ENCODE peak calls at places on chromosomes 5 and 9, in five cellular contexts. H is prostate gland, T is adrenal gland, X is GM12878, U is ovary. G is an unnamed sample.

GRCh38 chr5:150117945-150118560 is 31.7 kb upstream of the CSF1R start:
- DNase-seq in U (no peak), H (no peak), T (peak), X (no peak), G (no peak)

GRCh38 chr9:136701665-136702048 is 10.7 kb upstream of the DIPK1B start:
- DNase-seq in T (no peak), X (no peak), H (no peak), U (no peak), G (no peak)

GRCh38 chr9:32502459-32502858 is 23.5 kb downstream of the RIGI start:
- DNase-seq in H (no peak), T (no peak), X (no peak), U (no peak), G (no peak)

GRCh38 chr5:89280103-89281037 is 397.4 kb upstream of the MEF2C start:
- DNase-seq in U (no peak), H (no peak), X (no peak), T (no peak), G (no peak)

GRCh38 chr5:24368121-24368520 is 276.7 kb downstream of the CDH10 start:
- DNase-seq in U (no peak), T (no peak), H (no peak), X (no peak), G (no peak)

GRCh38 chr5:74643160-74643562 is 2.6 kb upstream of the ENC1 start:
- DNase-seq in X (no peak), T (peak), U (no peak), H (no peak), G (no peak)

GRCh38 chr5:67807116-67807888 is 408.3 kb upstream of the PIK3R1 start:
- DNase-seq in X (peak), H (no peak), T (no peak), U (no peak), G (no peak)

GRCh38 chr9:92746567-92747458 is 17.8 kb downstream of the BICD2 start:
- DNase-seq in X (no peak), T (no peak), U (no peak), H (no peak), G (no peak)

GRCh38 chr9:81529556-81530193 is 159.7 kb downstream of the TLE1 start:
- DNase-seq in T (no peak), H (peak), U (no peak), X (no peak), G (no peak)

GRCh38 chr5:78889759-78890158 is 95.4 kb downstream of the ARSB start:
- DNase-seq in U (no peak), T (no peak), H (no peak), X (no peak), G (no peak)

GRCh38 chr5:41048986-41049385 is 22.2 kb downstream of the MROH2B start:
- DNase-seq in U (no peak), H (no peak), X (no peak), T (no peak), G (no peak)

GRCh38 chr9:81312346-81312745 is 377.0 kb downstream of the TLE1 start:
- DNase-seq in H (no peak), T (no peak), X (no peak), U (no peak), G (no peak)

GRCh38 chr5:52674815-52675545 is 112.7 kb upstream of the ITGA1 start:
- DNase-seq in H (no peak), X (no peak), U (no peak), T (no peak), G (no peak)

GRCh38 chr5:15105799-15106393 is 234.3 kb upstream of the ANKH start:
- DNase-seq in U (no peak), X (no peak), T (peak), H (peak), G (no peak)

GRCh38 chr5:157888814-157889532 is 30.0 kb upstream of the CLINT1 start:
- DNase-seq in H (no peak), T (no peak), X (no peak), U (no peak), G (no peak)

GRCh38 chr5:32239385-32239784 is 65.3 kb upstream of the GOLPH3 start:
- DNase-seq in H (no peak), T (no peak), X (no peak), U (no peak), G (no peak)

GRCh38 chr5:106873558-106873957 is 797.2 kb downstream of the EFNA5 start:
- DNase-seq in T (no peak), U (no peak), X (no peak), H (no peak), G (peak)

GRCh38 chr5:107672212-107673105 is 1.7 kb upstream of the EFNA5 start:
- DNase-seq in X (no peak), H (peak), U (peak), T (peak), G (peak)

GRCh38 chr9:2489838-2490314 is 131.7 kb upstream of the VLDLR start:
- DNase-seq in X (no peak), U (peak), T (no peak), H (no peak), G (no peak)

GRCh38 chr9:131838581-131839280 is 98.9 kb upstream of the RAPGEF1 start:
- DNase-seq in T (no peak), H (no peak), X (no peak), U (no peak), G (no peak)

GRCh38 chr5:142324871-142325676 is at the start of gene SPRY4:
- DNase-seq in X (peak), T (peak), U (peak), H (peak), G (peak)

GRCh38 chr5:1294839-1295649 is at the start of gene TERT:
- DNase-seq in H (no peak), U (peak), T (no peak), X (no peak), G (no peak)

GRCh38 chr9:75046725-75047345 is 18.7 kb upstream of the CARNMT1 start:
- DNase-seq in X (no peak), T (no peak), H (no peak), U (no peak), G (no peak)

GRCh38 chr9:89015330-89015729 is 24.1 kb downstream of the S1PR3 start:
- DNase-seq in T (no peak), X (no peak), U (no peak), H (no peak), G (no peak)

GRCh38 chr5:90161399-90161798 is 248.2 kb downstream of the CETN3 start:
- DNase-seq in U (peak), X (no peak), T (peak), H (no peak), G (peak)

GRCh38 chr5:33244441-33245150 is 196.2 kb upstream of the TARS1 start:
- DNase-seq in X (no peak), H (no peak), T (no peak), U (no peak), G (no peak)

GRCh38 chr9:71780953-71781352 is 12.6 kb upstream of the CEMIP2 start:
- DNase-seq in X (no peak), U (no peak), T (no peak), H (no peak), G (no peak)

GRCh38 chr9:16543225-16543624 is 327.2 kb downstream of the BNC2 start:
- DNase-seq in H (no peak), X (no peak), T (no peak), U (no peak), G (no peak)

GRCh38 chr9:89342213-89342612 is 23.9 kb downstream of the SECISBP2 start:
- DNase-seq in X (no peak), U (no peak), H (no peak), T (no peak), G (no peak)

GRCh38 chr5:90644132-90644531 is 85.5 kb downstream of the ADGRV1 start:
- DNase-seq in X (no peak), U (no peak), T (no peak), H (no peak), G (no peak)

GRCh38 chr9:107982735-107983134 is 493.2 kb upstream of the KLF4 start:
- DNase-seq in T (no peak), U (no peak), X (no peak), H (no peak), G (no peak)

GRCh38 chr5:135999396-136000139 is 29.2 kb upstream of the TGFBI start:
- DNase-seq in T (peak), U (no peak), X (no peak), H (no peak), G (no peak)

GRCh38 chr5:7391215-7391614 is 4.7 kb upstream of the ADCY2 start:
- DNase-seq in T (no peak), X (no peak), U (no peak), H (no peak), G (no peak)

GRCh38 chr9:82021198-82021597 is 32.6 kb downstream of the SPATA31D1 start:
- DNase-seq in T (peak), H (peak), X (no peak), U (no peak), G (peak)

GRCh38 chr5:154940772-154941620 is at the start of gene MRPL22:
- DNase-seq in H (peak), X (peak), T (peak), U (peak), G (peak)

GRCh38 chr5:154934881-154935280 is 3.1 kb downstream of the GEMIN5 start:
- DNase-seq in H (no peak), X (no peak), U (no peak), T (no peak), G (no peak)

GRCh38 chr5:154937186-154937717 is 759 bp downstream of the GEMIN5 start:
- DNase-seq in T (no peak), H (no peak), X (no peak), U (no peak), G (no peak)

GRCh38 chr5:154940375-154940771 is 500 bp upstream of the MRPL22 start:
- DNase-seq in H (no peak), U (peak), T (no peak), X (no peak), G (no peak)

GRCh38 chr5:154937718-154938466 is at the start of gene GEMIN5:
- DNase-seq in X (peak), U (peak), T (peak), H (peak), G (peak)
- TF ChIP-seq POLR2A in X (peak), U (peak), T (peak), H (peak), G (no peak)

GRCh38 chr5:141208478-141208877 is at the start of gene PCDHB12:
- DNase-seq in U (peak), T (no peak), H (no peak), X (no peak), G (no peak)
- TF ChIP-seq CTCF in U (no peak), T (peak), H (no peak), X (no peak), G (peak)

GRCh38 chr5:137888875-137889759 is at the start of gene PKD2L2:
- DNase-seq in X (peak), H (peak), T (peak), U (peak), G (peak)
- TF ChIP-seq POLR2A in X (peak), H (peak), T (peak), U (peak), G (no peak)

DNA sequence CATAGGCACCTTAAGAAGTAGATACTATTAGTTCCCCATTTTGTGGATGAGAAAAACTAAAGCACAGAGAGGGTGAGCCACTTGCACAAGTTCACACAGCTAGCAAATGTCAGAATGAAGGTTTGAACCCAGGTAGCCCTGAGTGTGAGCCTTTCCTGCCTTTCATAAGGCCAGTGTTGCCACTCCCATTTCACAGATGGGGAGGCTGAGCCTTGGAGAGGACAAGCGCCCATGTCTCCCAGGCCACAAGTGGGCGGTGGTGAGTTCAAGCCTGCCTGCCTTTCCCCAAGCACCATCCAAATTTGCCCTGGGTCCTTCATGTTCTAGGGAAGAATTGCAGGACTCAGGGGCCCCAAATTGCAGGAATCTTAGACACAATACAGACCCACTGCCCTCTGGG is 50.6 kb downstream of the LHX2 start:
- DNase-seq in T (no peak), H (no peak), X (no peak), U (no peak), G (no peak)
- TF ChIP-seq CTCF in T (no peak), H (no peak), X (peak), U (no peak), G (no peak)

DNA sequence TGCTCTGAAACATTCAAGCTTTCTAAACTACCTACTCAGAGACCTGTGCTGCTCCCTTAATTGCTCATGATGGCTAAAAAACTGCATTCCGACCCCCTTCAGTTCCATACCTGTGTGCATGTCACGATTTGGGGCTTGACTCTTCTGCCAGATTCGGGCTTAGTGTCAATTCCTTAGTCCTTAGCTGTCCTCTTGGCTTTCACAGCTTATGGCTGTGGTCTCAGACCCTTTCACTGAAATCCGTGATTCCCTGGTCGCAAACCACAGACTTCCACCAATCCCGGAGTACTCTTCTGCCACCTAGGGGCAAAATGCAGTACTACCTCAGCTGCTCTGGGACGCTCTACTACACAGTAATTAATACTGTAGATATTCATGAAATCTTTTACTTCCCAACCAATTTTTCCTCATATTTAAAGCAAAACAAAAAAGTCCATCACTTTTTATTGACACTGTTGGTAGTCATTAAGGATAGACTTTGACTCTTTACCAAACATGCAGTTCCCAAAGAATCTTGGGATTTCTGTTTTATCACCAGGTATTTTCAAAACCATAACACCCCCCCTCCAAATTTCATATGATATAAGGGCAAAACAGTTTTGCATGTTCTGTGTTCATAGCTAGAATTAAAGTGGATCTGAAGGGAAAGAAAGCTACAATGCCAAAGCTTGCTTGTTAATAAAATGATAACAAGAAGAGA is 617.4 kb downstream of the SLCO4C1 start:
- DNase-seq in U (peak), H (peak), X (peak), T (peak), G (peak)
- TF ChIP-seq POLR2A in U (no peak), H (no peak), X (no peak), T (no peak), G (no peak)

DNA sequence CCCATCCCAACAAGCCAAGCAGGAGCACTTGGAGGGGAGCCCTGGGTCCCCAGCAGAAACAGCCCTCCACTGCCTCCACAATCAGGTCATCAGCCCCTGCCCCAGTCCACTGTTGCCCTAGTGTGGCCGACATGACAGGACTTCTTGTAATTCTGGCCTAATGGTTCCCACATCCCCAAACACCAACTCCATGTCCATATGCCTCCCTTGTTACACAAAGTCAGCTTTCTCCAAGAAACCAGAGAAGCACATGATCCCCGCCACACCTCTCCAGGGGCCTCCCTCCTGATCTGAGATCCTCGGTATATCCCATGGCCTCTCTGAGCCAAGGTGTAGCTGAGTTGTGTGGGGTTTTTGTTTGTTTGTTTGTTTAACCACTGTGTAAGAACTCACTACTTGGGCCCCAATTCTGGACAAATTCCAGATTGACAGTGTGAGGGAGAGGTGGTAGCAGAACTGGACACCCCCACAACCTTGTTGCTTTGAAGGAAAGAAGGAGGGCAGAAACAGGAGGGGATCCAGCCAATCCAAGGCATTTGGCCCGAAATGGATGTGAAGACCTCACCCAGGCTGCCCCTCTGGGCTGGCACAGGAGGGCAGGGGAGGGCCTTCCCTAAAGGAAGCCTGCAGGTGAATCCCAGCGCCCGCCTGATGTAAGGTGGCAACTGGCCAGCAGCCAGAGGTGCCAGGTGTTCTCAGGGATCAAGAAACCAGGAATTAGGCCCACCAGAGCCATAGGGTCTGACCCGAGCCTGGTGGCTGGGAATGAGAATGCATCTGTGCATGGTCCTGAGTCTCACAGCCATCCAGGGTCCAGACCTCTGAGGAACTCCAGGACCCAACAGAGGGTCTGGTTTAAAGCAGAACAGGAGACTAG is 13.5 kb downstream of the IRF1 start:
- DNase-seq in U (peak), X (no peak), H (no peak), T (no peak), G (peak)
- TF ChIP-seq CTCF in U (no peak), X (no peak), H (no peak), T (no peak), G (no peak)

DNA sequence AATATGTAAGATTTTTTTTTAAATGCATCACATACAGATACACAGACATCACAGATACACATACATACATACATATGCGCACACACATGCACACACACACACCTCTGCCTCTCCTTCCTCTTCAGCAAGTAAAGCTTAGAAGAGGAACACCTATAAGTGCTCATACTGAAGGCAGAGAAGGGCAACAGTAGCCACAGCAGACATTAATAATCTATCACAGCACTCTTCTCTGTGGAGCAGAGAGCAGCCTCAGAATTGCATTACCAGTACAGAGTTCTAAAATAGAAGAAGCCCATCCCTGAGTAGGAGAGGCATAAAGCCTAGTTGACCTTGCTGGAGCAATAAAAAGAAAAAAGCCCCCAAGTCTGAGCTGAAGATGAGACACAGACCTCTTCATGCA is 110.6 kb downstream of the MLLT3 start:
- DNase-seq in U (no peak), H (no peak), T (no peak), X (no peak), G (no peak)
- TF ChIP-seq POLR2A in U (no peak), H (no peak), T (no peak), X (no peak), G (no peak)

DNA sequence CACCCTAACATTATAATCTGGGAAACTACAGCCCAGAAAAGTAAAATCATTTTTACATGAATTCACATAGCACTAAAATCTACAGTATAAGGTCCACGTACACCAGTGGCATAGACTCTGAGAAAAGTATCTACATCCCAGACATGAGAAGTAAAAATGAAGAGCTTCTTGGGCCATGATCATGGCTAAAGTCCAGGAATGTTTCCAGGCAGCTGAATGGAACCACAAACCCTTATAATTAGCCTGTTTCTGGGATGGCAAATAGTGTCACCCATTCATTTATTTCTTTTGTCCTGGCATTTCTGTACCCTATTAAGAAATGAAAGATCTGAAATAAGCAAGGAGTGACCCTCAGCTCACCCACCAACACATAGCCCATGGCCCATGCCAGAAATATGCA is 217.9 kb downstream of the SPOCK1 start:
- DNase-seq in T (no peak), U (no peak), X (no peak), H (no peak), G (no peak)
- TF ChIP-seq CTCF in T (no peak), U (no peak), X (no peak), H (no peak), G (no peak)

GRCh38 chr9:34635556-34635955 is 2.0 kb downstream of the SIGMAR1 start:
- DNase-seq in U (no peak), X (no peak), T (no peak), H (no peak), G (no peak)

GRCh38 chr9:34638138-34638445 is 505 bp upstream of the SIGMAR1 start:
- DNase-seq in U (no peak), H (no peak), T (no peak), X (no peak), G (no peak)

GRCh38 chr9:34634551-34634945 is 3.0 kb downstream of the SIGMAR1 start:
- DNase-seq in T (no peak), U (no peak), X (no peak), H (no peak), G (no peak)

GRCh38 chr9:34636791-34637355 is 714 bp downstream of the SIGMAR1 start:
- DNase-seq in H (no peak), T (peak), U (no peak), X (no peak), G (peak)

GRCh38 chr9:34637356-34638137 is at the start of gene SIGMAR1:
- DNase-seq in T (peak), X (peak), U (peak), H (peak), G (peak)
- TF ChIP-seq POLR2A in T (peak), X (peak), U (peak), H (peak), G (peak)